ENCODE peak calls at places on chromosomes 6 and 20, in nine cellular contexts. One of them, this sample, is unnamed.

GRCh38 chr20:33524261-33524660 is 34.4 kb downstream of the CBFA2T2 start:
- DNase-seq in brain microvascular endothelial cell: no peak
- DNase-seq in psoas muscle: no peak
- DNase-seq in right lobe of liver: no peak
- DNase-seq in CD8-positive, alpha-beta T cell: no peak
- DNase-seq in fibroblast of mammary gland: no peak
- DNase-seq in astrocyte: peak; percentile 45
- DNase-seq in pancreas: no peak
- DNase-seq in activated B cell treated with CpG ODN at 0.5 μM for 24 hours: no peak
- DNase-seq in this sample: no peak

GRCh38 chr6:84193140-84193708 is 34.2 kb downstream of the CEP162 start:
- DNase-seq in right lobe of liver: no peak
- DNase-seq in CD8-positive, alpha-beta T cell: no peak
- DNase-seq in pancreas: no peak
- DNase-seq in astrocyte: peak; percentile 90
- DNase-seq in fibroblast of mammary gland: peak; percentile 83
- DNase-seq in activated B cell treated with CpG ODN at 0.5 μM for 24 hours: no peak
- DNase-seq in psoas muscle: no peak
- DNase-seq in brain microvascular endothelial cell: peak; percentile 47
- DNase-seq in this sample: no peak

GRCh38 chr6:117265425-117266266 is at the start of gene VGLL2:
- DNase-seq in psoas muscle: peak; percentile 94
- DNase-seq in fibroblast of mammary gland: peak; percentile 38
- DNase-seq in pancreas: peak; percentile 23
- DNase-seq in astrocyte: peak; percentile 25
- DNase-seq in CD8-positive, alpha-beta T cell: no peak
- DNase-seq in activated B cell treated with CpG ODN at 0.5 μM for 24 hours: no peak
- DNase-seq in right lobe of liver: peak; percentile 70
- DNase-seq in brain microvascular endothelial cell: no peak
- DNase-seq in this sample: no peak

GRCh38 chr6:162887981-162888689 is 160.4 kb downstream of the PACRG start:
- DNase-seq in right lobe of liver: peak; percentile 74
- DNase-seq in psoas muscle: no peak
- DNase-seq in brain microvascular endothelial cell: no peak
- DNase-seq in fibroblast of mammary gland: no peak
- DNase-seq in astrocyte: no peak
- DNase-seq in pancreas: peak; percentile 29
- DNase-seq in activated B cell treated with CpG ODN at 0.5 μM for 24 hours: no peak
- DNase-seq in CD8-positive, alpha-beta T cell: no peak
- DNase-seq in this sample: no peak

GRCh38 chr6:79810153-79810806 is 137.1 kb downstream of the ELOVL4 start:
- DNase-seq in pancreas: no peak
- DNase-seq in activated B cell treated with CpG ODN at 0.5 μM for 24 hours: no peak
- DNase-seq in brain microvascular endothelial cell: no peak
- DNase-seq in astrocyte: no peak
- DNase-seq in fibroblast of mammary gland: peak; percentile 5
- DNase-seq in right lobe of liver: no peak
- DNase-seq in CD8-positive, alpha-beta T cell: no peak
- DNase-seq in psoas muscle: no peak
- DNase-seq in this sample: no peak

GRCh38 chr6:43829470-43829869 is 59.5 kb downstream of the VEGFA start:
- DNase-seq in activated B cell treated with CpG ODN at 0.5 μM for 24 hours: no peak
- DNase-seq in brain microvascular endothelial cell: no peak
- DNase-seq in pancreas: no peak
- DNase-seq in fibroblast of mammary gland: no peak
- DNase-seq in astrocyte: no peak
- DNase-seq in psoas muscle: no peak
- DNase-seq in right lobe of liver: no peak
- DNase-seq in CD8-positive, alpha-beta T cell: no peak
- DNase-seq in this sample: no peak

GRCh38 chr6:146999766-147000165 is 204.5 kb upstream of the STXBP5 start:
- DNase-seq in psoas muscle: no peak
- DNase-seq in brain microvascular endothelial cell: no peak
- DNase-seq in CD8-positive, alpha-beta T cell: no peak
- DNase-seq in pancreas: no peak
- DNase-seq in activated B cell treated with CpG ODN at 0.5 μM for 24 hours: no peak
- DNase-seq in right lobe of liver: no peak
- DNase-seq in astrocyte: no peak
- DNase-seq in fibroblast of mammary gland: no peak
- DNase-seq in this sample: no peak

GRCh38 chr6:5636210-5637030 is 370.3 kb downstream of the NRN1 start:
- DNase-seq in CD8-positive, alpha-beta T cell: no peak
- DNase-seq in astrocyte: no peak
- DNase-seq in right lobe of liver: no peak
- DNase-seq in activated B cell treated with CpG ODN at 0.5 μM for 24 hours: no peak
- DNase-seq in brain microvascular endothelial cell: no peak
- DNase-seq in psoas muscle: no peak
- DNase-seq in pancreas: no peak
- DNase-seq in fibroblast of mammary gland: no peak
- DNase-seq in this sample: no peak

GRCh38 chr20:13121840-13122515 is 99.1 kb upstream of the ISM1 start:
- DNase-seq in fibroblast of mammary gland: no peak
- DNase-seq in astrocyte: no peak
- DNase-seq in CD8-positive, alpha-beta T cell: no peak
- DNase-seq in pancreas: no peak
- DNase-seq in psoas muscle: no peak
- DNase-seq in right lobe of liver: no peak
- DNase-seq in brain microvascular endothelial cell: no peak
- DNase-seq in activated B cell treated with CpG ODN at 0.5 μM for 24 hours: no peak
- DNase-seq in this sample: no peak

GRCh38 chr6:83378621-83379388 is 52.0 kb downstream of the ME1 start:
- DNase-seq in CD8-positive, alpha-beta T cell: no peak
- DNase-seq in brain microvascular endothelial cell: peak; percentile 35
- DNase-seq in pancreas: no peak
- DNase-seq in activated B cell treated with CpG ODN at 0.5 μM for 24 hours: no peak
- DNase-seq in astrocyte: peak; percentile 84
- DNase-seq in psoas muscle: no peak
- DNase-seq in right lobe of liver: no peak
- DNase-seq in fibroblast of mammary gland: peak; percentile 83
- DNase-seq in this sample: no peak

GRCh38 chr6:106247733-106248132 is 77.8 kb downstream of the ATG5 start:
- DNase-seq in right lobe of liver: no peak
- DNase-seq in brain microvascular endothelial cell: no peak
- DNase-seq in CD8-positive, alpha-beta T cell: no peak
- DNase-seq in astrocyte: no peak
- DNase-seq in fibroblast of mammary gland: no peak
- DNase-seq in pancreas: no peak
- DNase-seq in psoas muscle: no peak
- DNase-seq in activated B cell treated with CpG ODN at 0.5 μM for 24 hours: no peak
- DNase-seq in this sample: no peak

GRCh38 chr20:37302981-37303380 is 13.5 kb downstream of the MANBAL start:
- DNase-seq in astrocyte: no peak
- DNase-seq in pancreas: no peak
- DNase-seq in brain microvascular endothelial cell: no peak
- DNase-seq in fibroblast of mammary gland: no peak
- DNase-seq in right lobe of liver: no peak
- DNase-seq in CD8-positive, alpha-beta T cell: no peak
- DNase-seq in psoas muscle: no peak
- DNase-seq in activated B cell treated with CpG ODN at 0.5 μM for 24 hours: no peak
- DNase-seq in this sample: no peak

GRCh38 chr6:56450882-56451739 is 191.6 kb downstream of the DST start:
- DNase-seq in brain microvascular endothelial cell: peak; percentile 29
- DNase-seq in fibroblast of mammary gland: peak; percentile 43
- DNase-seq in activated B cell treated with CpG ODN at 0.5 μM for 24 hours: no peak
- DNase-seq in psoas muscle: peak; percentile 70
- DNase-seq in CD8-positive, alpha-beta T cell: no peak
- DNase-seq in pancreas: peak; percentile 59
- DNase-seq in right lobe of liver: peak; percentile 79
- DNase-seq in astrocyte: peak; percentile 42
- DNase-seq in this sample: no peak

GRCh38 chr6:115078555-115078954 is 735.7 kb upstream of the HS3ST5 start:
- DNase-seq in right lobe of liver: no peak
- DNase-seq in fibroblast of mammary gland: no peak
- DNase-seq in psoas muscle: no peak
- DNase-seq in brain microvascular endothelial cell: no peak
- DNase-seq in pancreas: no peak
- DNase-seq in activated B cell treated with CpG ODN at 0.5 μM for 24 hours: no peak
- DNase-seq in CD8-positive, alpha-beta T cell: no peak
- DNase-seq in astrocyte: no peak
- DNase-seq in this sample: no peak

GRCh38 chr20:24682496-24683090 is 213.2 kb downstream of the SYNDIG1 start:
- DNase-seq in astrocyte: no peak
- DNase-seq in brain microvascular endothelial cell: no peak
- DNase-seq in psoas muscle: no peak
- DNase-seq in pancreas: no peak
- DNase-seq in fibroblast of mammary gland: no peak
- DNase-seq in activated B cell treated with CpG ODN at 0.5 μM for 24 hours: no peak
- DNase-seq in CD8-positive, alpha-beta T cell: no peak
- DNase-seq in right lobe of liver: no peak
- DNase-seq in this sample: no peak

GRCh38 chr20:59004493-59004762 is 2.6 kb downstream of the CTSZ start:
- DNase-seq in activated B cell treated with CpG ODN at 0.5 μM for 24 hours: no peak
- DNase-seq in fibroblast of mammary gland: no peak
- DNase-seq in CD8-positive, alpha-beta T cell: peak; percentile 23
- DNase-seq in pancreas: no peak
- DNase-seq in astrocyte: no peak
- DNase-seq in psoas muscle: peak; percentile 74
- DNase-seq in brain microvascular endothelial cell: no peak
- DNase-seq in right lobe of liver: peak; percentile 76
- DNase-seq in this sample: no peak

GRCh38 chr20:7980332-7981046 is 39.1 kb downstream of the TMX4 start:
- DNase-seq in activated B cell treated with CpG ODN at 0.5 μM for 24 hours: no peak
- DNase-seq in pancreas: no peak
- DNase-seq in astrocyte: peak; percentile 29
- DNase-seq in brain microvascular endothelial cell: peak; percentile 47
- DNase-seq in right lobe of liver: no peak
- DNase-seq in CD8-positive, alpha-beta T cell: no peak
- DNase-seq in fibroblast of mammary gland: peak; percentile 58
- DNase-seq in psoas muscle: no peak
- DNase-seq in this sample: no peak

GRCh38 chr6:30202366-30202765 is 10.8 kb downstream of the TRIM26 start:
- DNase-seq in brain microvascular endothelial cell: no peak
- DNase-seq in psoas muscle: no peak
- DNase-seq in CD8-positive, alpha-beta T cell: no peak
- DNase-seq in astrocyte: no peak
- DNase-seq in pancreas: no peak
- DNase-seq in activated B cell treated with CpG ODN at 0.5 μM for 24 hours: no peak
- DNase-seq in fibroblast of mammary gland: no peak
- DNase-seq in right lobe of liver: no peak
- DNase-seq in this sample: no peak

GRCh38 chr6:760982-761955 is 68.3 kb upstream of the EXOC2 start:
- DNase-seq in right lobe of liver: no peak
- DNase-seq in astrocyte: no peak
- DNase-seq in fibroblast of mammary gland: no peak
- DNase-seq in CD8-positive, alpha-beta T cell: no peak
- DNase-seq in psoas muscle: peak; percentile 53
- DNase-seq in brain microvascular endothelial cell: no peak
- DNase-seq in pancreas: no peak
- DNase-seq in activated B cell treated with CpG ODN at 0.5 μM for 24 hours: no peak
- DNase-seq in this sample: no peak

GRCh38 chr20:58880441-58880840 is 27.9 kb downstream of the GNAS start:
- DNase-seq in activated B cell treated with CpG ODN at 0.5 μM for 24 hours: no peak
- DNase-seq in psoas muscle: no peak
- DNase-seq in fibroblast of mammary gland: no peak
- DNase-seq in right lobe of liver: no peak
- DNase-seq in CD8-positive, alpha-beta T cell: no peak
- DNase-seq in astrocyte: no peak
- DNase-seq in pancreas: no peak
- DNase-seq in brain microvascular endothelial cell: no peak
- DNase-seq in this sample: no peak

DNA sequence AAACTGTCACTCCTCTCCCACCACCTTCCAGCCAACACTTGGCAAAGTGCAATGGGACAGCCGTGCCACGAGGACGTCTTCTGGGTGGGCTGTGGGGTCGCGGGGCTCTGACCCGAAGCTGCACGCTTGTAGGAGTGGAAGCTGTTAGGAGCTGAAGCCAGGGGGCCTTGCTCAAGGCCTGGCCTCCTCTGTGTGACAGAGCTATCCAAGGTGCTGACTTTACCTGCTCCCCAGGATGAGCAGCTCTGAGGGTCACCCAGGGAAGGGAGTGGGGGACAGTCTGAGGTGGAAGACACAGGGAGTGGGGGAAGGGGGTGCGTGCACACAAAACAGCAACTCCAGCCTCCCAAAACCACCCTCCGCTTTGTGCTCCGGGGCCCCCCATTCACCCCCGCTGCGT is 17.5 kb upstream of the CHRNA4 start:
- DNase-seq in psoas muscle: no peak
- DNase-seq in pancreas: no peak
- DNase-seq in fibroblast of mammary gland: no peak
- DNase-seq in activated B cell treated with CpG ODN at 0.5 μM for 24 hours: no peak
- DNase-seq in astrocyte: no peak
- DNase-seq in right lobe of liver: no peak
- DNase-seq in brain microvascular endothelial cell: no peak
- DNase-seq in CD8-positive, alpha-beta T cell: no peak
- DNase-seq in this sample: no peak
- TF ChIP-seq CTCF in psoas muscle: no peak
- TF ChIP-seq CTCF in pancreas: no peak
- TF ChIP-seq CTCF in fibroblast of mammary gland: no peak
- TF ChIP-seq CTCF in activated B cell treated with CpG ODN at 0.5 μM for 24 hours: no peak
- TF ChIP-seq CTCF in astrocyte: no peak
- TF ChIP-seq CTCF in right lobe of liver: no peak
- TF ChIP-seq CTCF in brain microvascular endothelial cell: peak; percentile 28
- TF ChIP-seq CTCF in CD8-positive, alpha-beta T cell: no peak
- TF ChIP-seq CTCF in this sample: no peak

DNA sequence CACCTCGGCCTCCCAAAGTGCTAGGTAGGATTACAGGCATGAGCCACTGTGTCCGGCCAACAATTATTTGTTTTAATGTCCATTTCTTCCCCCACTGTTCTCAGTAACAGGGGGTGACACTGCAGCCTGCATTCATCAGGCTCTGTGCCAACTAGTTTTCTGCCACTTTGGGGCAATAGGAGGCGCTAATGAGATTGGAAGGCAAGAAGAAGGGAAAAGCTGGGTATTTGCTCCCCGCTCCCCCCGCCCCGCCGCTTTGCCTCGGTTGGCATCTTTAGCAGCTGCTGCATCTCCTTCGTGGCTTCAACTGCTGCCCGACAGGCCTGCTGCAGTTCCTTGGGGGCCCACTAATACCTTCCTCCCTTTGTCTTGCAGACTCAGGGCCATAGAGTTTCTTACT is 35.0 kb upstream of the MDGA1 start:
- DNase-seq in psoas muscle: no peak
- DNase-seq in pancreas: no peak
- DNase-seq in right lobe of liver: peak; percentile 19
- DNase-seq in fibroblast of mammary gland: no peak
- DNase-seq in brain microvascular endothelial cell: no peak
- DNase-seq in astrocyte: no peak
- DNase-seq in CD8-positive, alpha-beta T cell: no peak
- DNase-seq in activated B cell treated with CpG ODN at 0.5 μM for 24 hours: no peak
- DNase-seq in this sample: no peak
- TF ChIP-seq CTCF in psoas muscle: no peak
- TF ChIP-seq CTCF in pancreas: no peak
- TF ChIP-seq CTCF in right lobe of liver: no peak
- TF ChIP-seq CTCF in fibroblast of mammary gland: peak; percentile 4
- TF ChIP-seq CTCF in brain microvascular endothelial cell: peak; percentile 23
- TF ChIP-seq CTCF in astrocyte: no peak
- TF ChIP-seq CTCF in CD8-positive, alpha-beta T cell: no peak
- TF ChIP-seq CTCF in activated B cell treated with CpG ODN at 0.5 μM for 24 hours: no peak
- TF ChIP-seq CTCF in this sample: no peak

GRCh38 chr20:50344232-50345071 is 153.8 kb downstream of the CEBPB start:
- DNase-seq in fibroblast of mammary gland: no peak
- DNase-seq in right lobe of liver: no peak
- DNase-seq in brain microvascular endothelial cell: no peak
- DNase-seq in astrocyte: no peak
- DNase-seq in pancreas: no peak
- DNase-seq in activated B cell treated with CpG ODN at 0.5 μM for 24 hours: no peak
- DNase-seq in psoas muscle: no peak
- DNase-seq in CD8-positive, alpha-beta T cell: no peak
- DNase-seq in this sample: no peak
- TF ChIP-seq CTCF in fibroblast of mammary gland: peak; percentile 29
- TF ChIP-seq CTCF in right lobe of liver: no peak
- TF ChIP-seq CTCF in brain microvascular endothelial cell: peak; percentile 40
- TF ChIP-seq CTCF in astrocyte: no peak
- TF ChIP-seq CTCF in pancreas: no peak
- TF ChIP-seq CTCF in activated B cell treated with CpG ODN at 0.5 μM for 24 hours: no peak
- TF ChIP-seq CTCF in psoas muscle: no peak
- TF ChIP-seq CTCF in CD8-positive, alpha-beta T cell: no peak
- TF ChIP-seq CTCF in this sample: no peak

GRCh38 chr6:49939993-49940498 is 23.9 kb downstream of the DEFB114 start:
- DNase-seq in brain microvascular endothelial cell: no peak
- DNase-seq in fibroblast of mammary gland: no peak
- DNase-seq in right lobe of liver: no peak
- DNase-seq in pancreas: no peak
- DNase-seq in activated B cell treated with CpG ODN at 0.5 μM for 24 hours: no peak
- DNase-seq in psoas muscle: no peak
- DNase-seq in astrocyte: no peak
- DNase-seq in CD8-positive, alpha-beta T cell: no peak
- DNase-seq in this sample: no peak
- TF ChIP-seq CTCF in brain microvascular endothelial cell: no peak
- TF ChIP-seq CTCF in fibroblast of mammary gland: no peak
- TF ChIP-seq CTCF in right lobe of liver: no peak
- TF ChIP-seq CTCF in pancreas: no peak
- TF ChIP-seq CTCF in activated B cell treated with CpG ODN at 0.5 μM for 24 hours: no peak
- TF ChIP-seq CTCF in psoas muscle: no peak
- TF ChIP-seq CTCF in astrocyte: no peak
- TF ChIP-seq CTCF in CD8-positive, alpha-beta T cell: no peak
- TF ChIP-seq CTCF in this sample: no peak

This sample was measured in natural killer cell.